ENCODE peak calls at places on chromosomes 12 and 14, in eight cellular contexts. P is fibroblast of the aortic adventitia, A is OCI-LY7, L is left ventricle myocardium inferior, S is lung, D is fibroblast of lung, Z is Peyer's patch, C is A549. E is an unnamed sample.

GRCh38 chr14:52641745-52642144 is 53.6 kb downstream of the ERO1A start:
- DNase-seq in S (no peak), A (no peak), Z (no peak), P (no peak), L (no peak), C (no peak), D (no peak), E (no peak)

GRCh38 chr14:25788252-25788651 is 738.3 kb upstream of the STXBP6 start:
- DNase-seq in D (no peak), P (no peak), A (no peak), C (no peak), S (no peak), Z (no peak), L (no peak), E (no peak)

GRCh38 chr12:2462087-2462486 is 332.7 kb upstream of the FKBP4 start:
- DNase-seq in Z (no peak), S (no peak), A (no peak), P (no peak), D (no peak), L (no peak), C (no peak), E (no peak)

GRCh38 chr12:64621257-64621942 is 11.1 kb downstream of the RASSF3 start:
- DNase-seq in P (peak; percentile 26), L (no peak), C (no peak), A (peak; percentile 91), S (no peak), D (peak; percentile 58), Z (no peak), E (peak; percentile 96)

GRCh38 chr12:27163894-27164293 is 80.2 kb upstream of the STK38L start:
- DNase-seq in A (no peak), L (no peak), S (no peak), C (no peak), Z (no peak), D (no peak), P (no peak), E (no peak)

GRCh38 chr12:96850676-96851075 is 56.4 kb upstream of the NEDD1 start:
- DNase-seq in A (no peak), Z (no peak), L (no peak), P (no peak), C (no peak), D (no peak), S (no peak), E (no peak)

GRCh38 chr14:61385002-61385685 is 63.8 kb downstream of the PRKCH start:
- DNase-seq in A (no peak), Z (no peak), S (no peak), D (peak; percentile 6), L (no peak), C (no peak), P (no peak), E (no peak)

GRCh38 chr12:50862316-50862715 is 19.6 kb downstream of the TMPRSS12 start:
- DNase-seq in Z (no peak), C (peak; percentile 44), L (no peak), A (no peak), S (no peak), P (peak; percentile 84), D (peak; percentile 66), E (peak; percentile 22)

GRCh38 chr12:57759360-57759980 is 4.6 kb downstream of the MARCHF9 start:
- DNase-seq in C (no peak), A (peak; percentile 68), P (no peak), Z (no peak), L (no peak), D (peak; percentile 20), S (no peak), E (no peak)

GRCh38 chr12:10214131-10214876 is 1.6 kb downstream of the GABARAPL1 start:
- DNase-seq in L (no peak), A (no peak), P (peak; percentile 71), C (no peak), D (peak; percentile 86), S (no peak), Z (no peak), E (peak; percentile 76)

GRCh38 chr12:123043536-123044001 is 63.1 kb downstream of the ARL6IP4 start:
- DNase-seq in D (peak; percentile 96), S (peak; percentile 82), A (peak; percentile 79), Z (peak; percentile 83), L (peak; percentile 83), P (peak; percentile 91), C (peak; percentile 83), E (peak; percentile 97)

GRCh38 chr12:45720069-45720468 is 9.4 kb upstream of the ARID2 start:
- DNase-seq in L (no peak), A (no peak), P (no peak), Z (no peak), C (no peak), S (no peak), D (no peak), E (no peak)

GRCh38 chr12:45721954-45722353 is 7.6 kb upstream of the ARID2 start:
- DNase-seq in S (no peak), Z (no peak), D (no peak), C (no peak), P (no peak), L (no peak), A (no peak), E (no peak)

GRCh38 chr12:45718306-45718705 is 11.2 kb upstream of the ARID2 start:
- DNase-seq in S (no peak), P (no peak), Z (no peak), L (no peak), C (no peak), D (no peak), A (no peak), E (no peak)

GRCh38 chr12:45725631-45726593 is 3.6 kb upstream of the ARID2 start:
- DNase-seq in C (peak; percentile 46), L (no peak), P (peak; percentile 61), D (peak; percentile 36), Z (no peak), S (no peak), A (peak; percentile 56), E (peak; percentile 55)

DNA sequence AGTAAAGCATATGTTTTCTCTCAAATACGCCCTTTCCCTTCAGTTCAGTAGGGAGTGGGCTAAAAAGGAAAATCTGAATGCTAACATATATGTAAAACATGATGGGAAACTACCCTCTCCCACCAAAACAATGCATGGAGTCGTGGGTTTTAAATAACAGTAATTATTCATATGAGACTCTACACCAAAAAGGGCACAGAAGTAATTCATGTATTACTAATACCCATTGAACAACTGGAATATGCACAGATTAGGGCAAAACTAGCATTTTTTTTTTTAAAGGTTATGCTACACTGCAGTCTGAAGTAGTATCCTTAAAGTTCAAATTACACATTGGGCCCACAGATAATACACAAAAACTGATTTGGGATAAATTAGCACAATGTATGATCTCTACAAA is 8.1 kb upstream of the ARID2 start:
- DNase-seq in Z (no peak), S (no peak), C (no peak), L (no peak), D (no peak), P (no peak), A (no peak), E (no peak)
- TF ChIP-seq CTCF in Z (no peak), S (no peak), C (no peak), L (no peak), D (no peak), P (no peak), A (no peak), E (no peak)

DNA sequence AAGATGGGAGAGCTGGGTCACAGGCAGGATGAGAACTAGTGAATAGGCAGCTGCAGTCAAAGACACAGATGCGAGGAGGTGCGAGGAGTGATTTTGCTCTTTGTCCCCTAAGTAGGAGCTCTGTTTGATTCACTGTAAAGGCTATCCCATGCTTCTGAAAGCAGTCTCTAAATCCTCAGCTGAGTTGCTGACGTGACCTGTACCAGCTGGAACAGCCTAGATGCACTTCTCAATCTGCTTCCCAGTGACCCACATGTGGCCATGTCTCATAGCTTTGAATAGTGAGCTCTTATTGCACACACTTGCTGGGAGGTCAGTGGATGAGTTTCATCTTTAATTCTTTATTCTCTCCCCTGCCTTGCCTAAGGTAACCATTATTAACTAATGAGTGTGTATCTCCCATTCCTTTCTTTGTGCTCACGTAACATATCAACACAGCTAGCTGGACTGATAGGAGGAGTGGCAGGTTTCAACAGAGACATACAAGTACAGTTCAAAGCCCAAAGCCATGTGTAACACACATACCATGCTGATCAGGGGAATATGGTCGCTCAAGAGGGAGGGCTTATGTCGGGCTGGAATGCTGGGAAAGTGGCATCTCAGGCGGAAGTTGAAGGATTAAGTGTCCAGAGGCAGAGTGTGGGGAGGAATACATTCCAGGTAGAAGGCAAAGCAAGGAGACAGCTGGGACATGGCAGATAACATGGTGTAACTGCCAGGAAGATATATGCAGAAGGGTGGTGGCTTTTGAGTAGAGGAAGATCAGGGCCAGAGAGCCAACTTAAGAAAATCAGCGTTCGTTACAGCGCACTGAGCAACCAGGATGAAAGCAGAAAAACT is 15.4 kb upstream of the YY1 start:
- DNase-seq in L (no peak), D (no peak), S (no peak), Z (no peak), P (no peak), A (no peak), C (no peak), E (peak; percentile 79)
- H3K4me3 ChIP-seq in L (no peak overlapping the region), D (no peak overlapping the region), S (no peak overlapping the region), Z (no peak overlapping the region), P (no peak overlapping the region), A (no peak overlapping the region), C (no peak overlapping the region), E (no peak overlapping the region)

GRCh38 chr14:23559921-23560520 is 4.0 kb downstream of the THTPA start:
- DNase-seq in Z (no peak), S (no peak), C (no peak), P (no peak), D (no peak), A (no peak), L (no peak), E (no peak)

GRCh38 chr14:23557946-23558345 is 1.9 kb downstream of the THTPA start:
- DNase-seq in A (no peak), Z (no peak), C (no peak), S (no peak), P (no peak), L (no peak), D (no peak), E (no peak)

GRCh38 chr14:23558363-23559009 is 2.4 kb downstream of the THTPA start:
- DNase-seq in S (no peak), D (no peak), A (no peak), Z (no peak), L (no peak), C (no peak), P (no peak), E (no peak)

GRCh38 chr14:23557521-23557920 is 1.4 kb downstream of the THTPA start:
- DNase-seq in S (no peak), D (no peak), A (peak; percentile 25), P (no peak), Z (no peak), C (no peak), L (no peak), E (no peak)

GRCh38 chr14:23559010-23559920 is 3.2 kb downstream of the THTPA start:
- DNase-seq in A (peak; percentile 75), S (no peak), P (peak; percentile 66), D (peak; percentile 40), Z (peak; percentile 75), C (peak; percentile 72), L (peak; percentile 54), E (peak; percentile 49)
- TF ChIP-seq CTCF in A (peak; percentile 100), S (peak; percentile 45), P (peak; percentile 91), D (peak; percentile 88), Z (peak; percentile 89), C (peak; percentile 89), L (peak; percentile 86), E (peak; percentile 93)

DNA sequence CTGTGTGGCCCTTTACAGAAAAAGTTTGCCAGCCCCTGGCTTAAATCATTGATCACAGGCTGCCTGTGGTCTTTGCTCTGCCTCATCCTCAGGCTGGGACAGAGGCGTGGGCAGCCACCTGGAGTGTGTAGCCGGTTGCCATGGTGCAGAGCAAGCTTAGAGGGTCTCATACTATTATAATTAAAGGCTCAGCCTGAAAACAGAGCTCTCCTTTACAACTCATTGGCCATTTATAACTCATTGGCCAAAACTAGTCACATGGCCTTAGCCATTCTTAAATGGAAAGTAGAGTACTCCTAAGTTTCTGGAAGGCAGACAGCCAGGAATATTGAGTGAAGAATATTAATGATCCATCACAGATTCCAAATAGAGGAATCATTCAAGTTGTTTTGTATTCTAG is 3.0 kb downstream of the HSP90B1 start:
- DNase-seq in C (no peak), Z (no peak), S (no peak), D (no peak), A (no peak), L (no peak), P (no peak), E (peak; percentile 12)
- H3K4me3 ChIP-seq in C (no peak overlapping the region), Z (no peak overlapping the region), S (no peak overlapping the region), D (peak overlapping the region; percentile 71), A (peak overlapping the region; percentile 79), L (peak overlapping the region; percentile 86), P (no peak overlapping the region), E (peak overlapping the region; percentile 95)

E was measured in fibroblast of villous mesenchyme.